ENCODE peak calls at places on chromosomes 4 and X, in seven cellular contexts. N, I, F, A, L, R and W are unnamed samples.

GRCh38 chr4:125085-125820 is 952 bp downstream of the ZNF718 start:
- DNase-seq in A (peak; percentile 53), N (no peak), I (no peak), F (peak; percentile 13), L (peak; percentile 59), R (no peak), W (no peak)

GRCh38 chr4:163681208-163681821 is 186.8 kb downstream of the TMA16 start:
- DNase-seq in A (peak; percentile 30), F (peak; percentile 56), R (no peak), N (peak; percentile 53), L (peak; percentile 42), I (no peak), W (no peak)

GRCh38 chr4:175127314-175127713 is 209.2 kb downstream of the ADAM29 start:
- DNase-seq in L (no peak), A (no peak), I (no peak), R (no peak), N (no peak), F (no peak), W (no peak)

GRCh38 chrX:23515028-23515427 is 152.3 kb upstream of the PRDX4 start:
- DNase-seq in I (no peak), R (no peak), F (no peak), N (no peak), L (no peak), A (no peak), W (no peak)

GRCh38 chr4:170139764-170140163 is 50.0 kb upstream of the AADAT start:
- DNase-seq in L (no peak), F (no peak), I (no peak), N (no peak), A (no peak), R (no peak), W (no peak)

GRCh38 chr4:82469776-82470345 is 39.5 kb downstream of the ENOPH1 start:
- DNase-seq in A (no peak), F (no peak), I (no peak), R (no peak), L (no peak), N (no peak), W (no peak)

GRCh38 chr4:3296651-3297050 is 3.8 kb downstream of the RGS12 start:
- DNase-seq in A (no peak), R (no peak), L (peak; percentile 13), N (no peak), F (no peak), I (no peak), W (no peak)

GRCh38 chr4:304987-305680 is at the start of gene ZNF732:
- DNase-seq in A (no peak), F (no peak), N (no peak), L (peak; percentile 51), R (no peak), I (no peak), W (no peak)

GRCh38 chr4:54658321-54659093 is 750 bp downstream of the KIT start:
- DNase-seq in F (no peak), R (no peak), L (peak; percentile 61), A (peak; percentile 50), N (peak; percentile 11), I (no peak), W (no peak)

GRCh38 chr4:129264008-129264657 is 168.2 kb downstream of the C4orf33 start:
- DNase-seq in R (no peak), F (no peak), N (no peak), A (no peak), I (no peak), L (no peak), W (peak; percentile 30)

GRCh38 chrX:36198575-36198974 is 279.0 kb downstream of the CFAP47 start:
- DNase-seq in L (no peak), I (no peak), R (no peak), A (no peak), F (no peak), N (no peak), W (no peak)

GRCh38 chr4:127783971-127784519 is 1.9 kb downstream of the HSPA4L start:
- DNase-seq in I (no peak), N (no peak), L (no peak), F (no peak), R (no peak), A (no peak), W (no peak)

GRCh38 chrX:92232182-92232581 is 453.0 kb downstream of the PCDH11X start:
- DNase-seq in N (no peak), L (no peak), R (no peak), F (peak; percentile 0), I (no peak), A (no peak), W (no peak)

GRCh38 chr4:87985097-87985886 is 9.8 kb downstream of the SPP1 start:
- DNase-seq in I (no peak), N (no peak), R (no peak), L (peak; percentile 43), F (peak; percentile 64), A (peak; percentile 63), W (no peak)